ENCODE peak calls at places on chromosomes 13 and 19, in four cellular contexts. F, Y, V and K are unnamed samples. For H3K4me1 and H3K27me3, the result is how much of the 10 kb centered on the place peaks cover.

GRCh38 chr13:74166286-74166685 is 32.1 kb upstream of the KLF12 start:
- DNase-seq in F (peak), Y (no peak), V (no peak), K (no peak)

GRCh38 chr13:19596960-19597361 is 35.6 kb upstream of the TPTE2 start:
- DNase-seq in Y (no peak), V (no peak), F (peak), K (no peak)

GRCh38 chr13:33722216-33722900 is 95.6 kb upstream of the RFC3 start:
- DNase-seq in Y (no peak), F (peak), V (no peak), K (no peak)

GRCh38 chr19:51546650-51547396 is 15.4 kb upstream of the SIGLEC6 start:
- DNase-seq in F (peak), V (no peak), Y (no peak), K (no peak)

GRCh38 chr13:32824061-32824460 is 192.2 kb upstream of the KL start:
- DNase-seq in Y (no peak), F (no peak), V (no peak), K (no peak)

GRCh38 chr13:48775804-48776203 is 122.1 kb downstream of the CYSLTR2 start:
- DNase-seq in V (no peak), F (peak), Y (no peak), K (no peak)

GRCh38 chr19:4567584-4568071 is 8.1 kb upstream of the SEMA6B start:
- DNase-seq in F (peak), Y (peak), V (peak), K (no peak)

GRCh38 chr19:32349724-32350475 is 4.5 kb downstream of the ZNF507 start:
- DNase-seq in F (peak), Y (no peak), V (no peak), K (no peak)

GRCh38 chr13:93867481-93867880 is 612.0 kb downstream of the DCT start:
- DNase-seq in F (peak), V (no peak), Y (no peak), K (no peak)

GRCh38 chr13:95784161-95784880 is 107.4 kb downstream of the DNAJC3 start:
- DNase-seq in Y (no peak), F (peak), V (no peak), K (no peak)

GRCh38 chr13:112748947-112749346 is 59.1 kb downstream of the ATP11A start:
- DNase-seq in Y (no peak), F (no peak), V (no peak), K (no peak)

GRCh38 chr13:110354715-110355473 is 47.8 kb downstream of the COL4A2 start:
- DNase-seq in V (no peak), Y (no peak), F (no peak), K (no peak)

GRCh38 chr19:51000981-51001380 is 423 bp downstream of the KLK8 start:
- DNase-seq in Y (no peak), V (no peak), F (no peak), K (no peak)

GRCh38 chr13:110869805-110870706 is 44.8 kb downstream of the ANKRD10 start:
- DNase-seq in V (peak), Y (peak), F (peak), K (no peak)

GRCh38 chr13:29922281-29922821 is 71.9 kb upstream of the UBL3 start:
- DNase-seq in V (no peak), F (peak), Y (no peak), K (no peak)

GRCh38 chr19:308471-309205 is 17.4 kb upstream of the PLPP2 start:
- DNase-seq in F (no peak), Y (no peak), V (no peak), K (no peak)

GRCh38 chr19:309206-309565 is 18.0 kb upstream of the PLPP2 start:
- DNase-seq in V (no peak), F (no peak), Y (no peak), K (no peak)

GRCh38 chr19:310781-311496 is 19.7 kb upstream of the PLPP2 start:
- DNase-seq in F (no peak), Y (no peak), V (no peak), K (no peak)

GRCh38 chr19:311813-312261 is 20.6 kb upstream of the PLPP2 start:
- DNase-seq in F (no peak), V (no peak), Y (no peak), K (no peak)

DNA sequence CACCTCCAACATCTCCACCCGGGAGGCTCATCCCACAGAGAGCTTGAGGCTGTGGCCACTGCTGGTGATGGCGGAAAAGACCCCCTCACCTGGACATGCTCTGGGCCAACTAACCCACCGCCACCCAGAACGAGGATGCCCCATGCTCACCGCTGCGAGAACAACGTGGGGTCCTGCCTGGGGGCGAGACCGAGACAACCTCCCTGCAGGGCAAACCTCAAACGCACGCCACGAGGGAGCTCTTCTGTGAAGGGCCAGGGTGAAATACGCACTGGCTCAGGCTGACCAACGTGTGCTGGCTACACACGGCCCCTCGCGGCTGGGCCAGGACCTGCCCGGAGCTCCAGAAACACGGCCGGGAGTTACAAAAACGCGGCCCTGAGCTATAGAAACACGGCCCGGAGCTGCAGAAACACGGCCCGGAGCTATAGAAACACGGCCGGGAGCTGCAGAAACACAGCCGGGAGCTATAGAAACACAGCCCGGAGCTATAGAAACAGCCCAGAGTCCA is 19.0 kb upstream of the PLPP2 start:
- DNase-seq in V (no peak), F (no peak), Y (no peak), K (no peak)
- H3K4me3 ChIP-seq in V (no peak), F (no peak), Y (peak), K (no peak)

DNA sequence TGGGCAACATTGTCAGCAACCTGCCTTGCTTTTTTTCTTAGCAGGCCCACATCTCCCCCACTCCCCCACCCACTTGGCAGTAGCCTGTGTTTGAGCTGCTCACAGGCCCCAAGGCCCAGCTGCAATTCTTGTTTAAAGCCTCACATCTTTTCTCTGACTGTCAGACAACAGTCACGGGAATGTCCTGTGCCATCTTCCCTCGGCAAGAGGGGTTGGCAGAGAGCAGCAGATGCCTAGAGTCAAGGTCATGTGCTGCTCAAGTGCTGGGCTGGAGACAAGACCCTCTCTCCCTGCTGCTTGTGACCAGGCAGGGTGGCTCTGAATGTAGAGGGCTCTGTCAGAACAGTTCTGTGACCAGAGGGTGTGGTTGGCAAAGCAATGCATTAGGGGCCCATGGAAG is 47.4 kb downstream of the BBC3 start:
- DNase-seq in F (no peak), Y (no peak), V (no peak), K (no peak)
- H3K4me1 ChIP-seq in F (under half), Y (under half), V (under half), K (under half)

DNA sequence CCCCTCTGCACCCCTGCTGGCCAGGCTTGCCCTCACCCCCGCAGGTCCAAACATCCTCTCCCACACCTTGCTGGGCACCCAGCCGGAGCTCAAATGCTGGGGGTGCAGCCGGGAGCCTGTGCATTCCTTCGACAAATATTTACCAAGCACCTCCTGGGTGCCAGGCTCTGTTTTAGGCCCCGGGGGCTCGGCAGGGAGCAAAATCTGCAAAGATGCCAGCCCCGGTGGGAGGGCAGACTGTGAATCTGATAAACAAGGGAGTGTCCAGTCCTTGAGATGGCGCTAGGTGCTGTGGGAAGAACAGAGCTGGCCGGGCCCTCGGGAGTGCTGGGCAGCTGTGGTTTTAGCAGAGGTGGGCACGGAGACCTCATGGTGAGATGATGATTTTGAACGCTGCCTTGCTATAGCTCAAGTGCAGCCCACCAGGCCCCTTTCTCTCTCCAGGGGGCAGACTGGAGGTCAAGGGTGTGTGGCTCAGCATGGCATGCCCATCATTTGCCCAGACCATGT is 10.6 kb downstream of the NFIX start:
- DNase-seq in Y (no peak), V (no peak), F (no peak), K (no peak)
- H3K27me3 ChIP-seq in Y (under half), V (under half), F (under half), K (under half)

GRCh38 chr19:5567360-5567970 is at the start of gene TINCR:
- DNase-seq in Y (no peak), F (no peak), V (no peak), K (no peak)

GRCh38 chr19:5563941-5564612 is 3.7 kb downstream of the TINCR start:
- DNase-seq in Y (no peak), V (no peak), F (peak), K (no peak)

GRCh38 chr19:5571777-5572176 is 4.0 kb upstream of the TINCR start:
- DNase-seq in F (no peak), V (no peak), Y (no peak), K (no peak)

GRCh38 chr19:5564930-5565329 is 2.8 kb downstream of the TINCR start:
- DNase-seq in V (no peak), F (no peak), Y (no peak), K (no peak)

GRCh38 chr19:5567971-5568407 is 236 bp upstream of the TINCR start:
- DNase-seq in V (no peak), Y (no peak), F (no peak), K (no peak)
- H3K4me3 ChIP-seq in V (no peak), Y (no peak), F (no peak), K (peak)

GRCh38 chr19:40717880-40718773 is 1.2 kb downstream of the ITPKC start:
- DNase-seq in F (peak), V (no peak), Y (peak), K (no peak)

GRCh38 chr19:40714519-40715299 is 2.0 kb downstream of the COQ8B start:
- DNase-seq in F (peak), V (peak), Y (peak), K (peak)

GRCh38 chr19:40717325-40717879 is 490 bp downstream of the ITPKC start:
- DNase-seq in Y (no peak), V (no peak), F (no peak), K (no peak)

GRCh38 chr19:40716031-40716654 is 543 bp downstream of the COQ8B start:
- DNase-seq in V (no peak), F (peak), Y (no peak), K (no peak)

DNA sequence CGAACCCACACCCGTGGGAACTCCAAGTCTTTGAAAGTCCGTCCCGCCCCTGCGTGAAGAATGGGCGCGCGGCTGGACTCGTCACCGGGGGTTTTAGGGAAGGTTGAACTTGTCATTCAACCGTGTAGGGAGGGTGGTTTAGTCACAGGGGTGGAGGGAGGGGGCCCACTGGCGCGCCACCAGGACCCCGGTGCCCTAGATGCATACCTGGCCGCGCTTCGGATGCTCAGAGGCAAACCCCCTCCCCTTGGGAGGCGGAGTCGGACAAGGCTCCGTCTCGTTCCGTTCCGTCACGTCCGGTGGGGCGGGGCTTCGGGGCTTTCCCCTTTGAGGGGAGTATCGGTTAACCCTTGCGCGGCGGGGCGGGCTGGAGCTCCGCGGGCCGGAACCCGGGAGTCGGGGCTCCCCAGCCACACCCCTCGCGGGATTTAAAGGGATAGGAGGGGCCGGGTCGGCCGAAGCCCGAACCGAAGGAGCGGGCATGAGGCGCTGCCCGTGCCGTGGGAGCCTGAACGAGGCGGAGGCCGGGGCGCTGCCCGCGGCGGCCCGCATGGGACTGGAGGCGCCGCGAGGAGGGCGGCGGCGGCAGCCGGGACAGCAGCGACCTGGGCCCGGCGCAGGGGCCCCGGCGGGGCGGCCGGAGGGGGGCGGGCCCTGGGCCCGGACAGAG is at the start of the genes COQ8B and ITPKC:
- DNase-seq in Y (peak), V (peak), F (peak), K (peak)
- H3K4me1 ChIP-seq in Y (under half), V (under half), F (under half), K (under half)